ENCODE peak calls at places on chromosome 14, in five cellular contexts. H, S, J, Y and R are unnamed samples.

GRCh38 chr14:35229495-35230089 is 62.6 kb upstream of the PSMA6 start:
- DNase-seq in H (no peak), S (no peak), J (peak; percentile 14), Y (peak; percentile 46), R (no peak)

GRCh38 chr14:36477266-36477665 is 42.8 kb downstream of the NKX2-1 start:
- DNase-seq in H (no peak), S (no peak), J (no peak), Y (no peak), R (no peak)

GRCh38 chr14:50897658-50898175 is 25.9 kb downstream of the ABHD12B start:
- DNase-seq in H (peak; percentile 27), S (no peak), J (no peak), Y (no peak), R (no peak)

GRCh38 chr14:64973826-64974225 is 1.7 kb upstream of the RAB15 start:
- DNase-seq in H (no peak), S (no peak), J (no peak), Y (no peak), R (no peak)

GRCh38 chr14:80304125-80304766 is 92.9 kb upstream of the DIO2 start:
- DNase-seq in H (no peak), S (no peak), J (no peak), Y (no peak), R (no peak)

GRCh38 chr14:104676694-104677505 is 12.5 kb upstream of the INF2 start:
- DNase-seq in H (no peak), S (no peak), J (peak; percentile 36), Y (no peak), R (no peak)

GRCh38 chr14:22561661-22562579 is 27.1 kb downstream of the DAD1 start:
- DNase-seq in H (no peak), S (no peak), J (peak; percentile 44), Y (no peak), R (no peak)

GRCh38 chr14:97219356-97220017 is 422.3 kb downstream of the VRK1 start:
- DNase-seq in H (no peak), S (no peak), J (no peak), Y (peak; percentile 10), R (no peak)

GRCh38 chr14:105086833-105087307 is 21.6 kb upstream of the GPR132 start:
- DNase-seq in H (peak; percentile 56), S (peak; percentile 24), J (peak; percentile 74), Y (peak; percentile 90), R (no peak)

GRCh38 chr14:37816135-37816534 is 220.7 kb downstream of the TTC6 start:
- DNase-seq in H (no peak), S (no peak), J (no peak), Y (no peak), R (no peak)

GRCh38 chr14:74583689-74584434 is 28.2 kb downstream of the LTBP2 start:
- DNase-seq in H (no peak), S (peak; percentile 69), J (no peak), Y (no peak), R (no peak)

GRCh38 chr14:103641181-103641580 is 12.2 kb downstream of the KLC1 start:
- DNase-seq in H (no peak), S (no peak), J (no peak), Y (no peak), R (no peak)

GRCh38 chr14:59238242-59238641 is 49.8 kb downstream of the DAAM1 start:
- DNase-seq in H (no peak), S (no peak), J (no peak), Y (peak; percentile 8), R (no peak)

GRCh38 chr14:89027097-89027740 is 202.8 kb downstream of the TTC8 start:
- DNase-seq in H (no peak), S (peak; percentile 13), J (peak; percentile 84), Y (no peak), R (no peak)

GRCh38 chr14:68843471-68844209 is 50.8 kb upstream of the ZFP36L1 start:
- DNase-seq in H (peak; percentile 50), S (peak; percentile 58), J (peak; percentile 69), Y (peak; percentile 77), R (no peak)

GRCh38 chr14:53953828-53954550 is 2.6 kb downstream of the BMP4 start:
- DNase-seq in H (no peak), S (no peak), J (no peak), Y (peak; percentile 46), R (no peak)

GRCh38 chr14:72254202-72254939 is 322.1 kb downstream of the RGS6 start:
- DNase-seq in H (no peak), S (no peak), J (no peak), Y (no peak), R (no peak)

GRCh38 chr14:101464984-101465794 is 96.1 kb upstream of the DIO3 start:
- DNase-seq in H (no peak), S (no peak), J (no peak), Y (no peak), R (no peak)

GRCh38 chr14:64845878-64846277 is 33.8 kb downstream of the SPTB start:
- DNase-seq in H (no peak), S (no peak), J (no peak), Y (peak; percentile 41), R (no peak)

GRCh38 chr14:73903028-73903427 is 16.4 kb downstream of the ZNF410 start:
- DNase-seq in H (no peak), S (no peak), J (no peak), Y (no peak), R (no peak)

GRCh38 chr14:92783813-92784431 is 10.2 kb upstream of the GOLGA5 start:
- DNase-seq in H (no peak), S (peak; percentile 62), J (peak; percentile 8), Y (peak; percentile 44), R (peak; percentile 60)

GRCh38 chr14:75579882-75580281 is 1.5 kb downstream of the FLVCR2 start:
- DNase-seq in H (no peak), S (no peak), J (no peak), Y (no peak), R (no peak)

GRCh38 chr14:20350280-20350679 is 6.8 kb downstream of the PARP2 start:
- DNase-seq in H (no peak), S (no peak), J (no peak), Y (no peak), R (no peak)

GRCh38 chr14:32545109-32545857 is 216.2 kb downstream of the AKAP6 start:
- DNase-seq in H (no peak), S (no peak), J (no peak), Y (no peak), R (no peak)

GRCh38 chr14:69094481-69094880 is 58.4 kb downstream of the DCAF5 start:
- DNase-seq in H (no peak), S (no peak), J (peak; percentile 16), Y (no peak), R (no peak)

GRCh38 chr14:36582011-36582873 is at the start of gene NKX2-8:
- DNase-seq in H (no peak), S (peak; percentile 21), J (peak; percentile 19), Y (peak; percentile 30), R (no peak)

GRCh38 chr14:72169521-72169920 is 237.3 kb downstream of the RGS6 start:
- DNase-seq in H (no peak), S (peak; percentile 23), J (peak; percentile 13), Y (peak; percentile 7), R (no peak)

GRCh38 chr14:21672116-21672515 is 1.5 kb downstream of the OR4E1 start:
- DNase-seq in H (no peak), S (no peak), J (no peak), Y (no peak), R (no peak)

GRCh38 chr14:47044841-47045240 is 393.3 kb upstream of the RPL10L start:
- DNase-seq in H (peak; percentile 39), S (no peak), J (no peak), Y (no peak), R (no peak)
- TF ChIP-seq CTCF in H (peak; percentile 17), S (no peak), J (no peak), Y (peak; percentile 17), R (peak; percentile 14)

GRCh38 chr14:77059276-77059934 is 30.9 kb upstream of the IRF2BPL start:
- DNase-seq in H (no peak), S (peak; percentile 67), J (peak; percentile 75), Y (no peak), R (no peak)
- TF ChIP-seq SIN3A in H (no peak), S (no peak), J (no peak), Y (peak; percentile 72), R (no peak)

DNA sequence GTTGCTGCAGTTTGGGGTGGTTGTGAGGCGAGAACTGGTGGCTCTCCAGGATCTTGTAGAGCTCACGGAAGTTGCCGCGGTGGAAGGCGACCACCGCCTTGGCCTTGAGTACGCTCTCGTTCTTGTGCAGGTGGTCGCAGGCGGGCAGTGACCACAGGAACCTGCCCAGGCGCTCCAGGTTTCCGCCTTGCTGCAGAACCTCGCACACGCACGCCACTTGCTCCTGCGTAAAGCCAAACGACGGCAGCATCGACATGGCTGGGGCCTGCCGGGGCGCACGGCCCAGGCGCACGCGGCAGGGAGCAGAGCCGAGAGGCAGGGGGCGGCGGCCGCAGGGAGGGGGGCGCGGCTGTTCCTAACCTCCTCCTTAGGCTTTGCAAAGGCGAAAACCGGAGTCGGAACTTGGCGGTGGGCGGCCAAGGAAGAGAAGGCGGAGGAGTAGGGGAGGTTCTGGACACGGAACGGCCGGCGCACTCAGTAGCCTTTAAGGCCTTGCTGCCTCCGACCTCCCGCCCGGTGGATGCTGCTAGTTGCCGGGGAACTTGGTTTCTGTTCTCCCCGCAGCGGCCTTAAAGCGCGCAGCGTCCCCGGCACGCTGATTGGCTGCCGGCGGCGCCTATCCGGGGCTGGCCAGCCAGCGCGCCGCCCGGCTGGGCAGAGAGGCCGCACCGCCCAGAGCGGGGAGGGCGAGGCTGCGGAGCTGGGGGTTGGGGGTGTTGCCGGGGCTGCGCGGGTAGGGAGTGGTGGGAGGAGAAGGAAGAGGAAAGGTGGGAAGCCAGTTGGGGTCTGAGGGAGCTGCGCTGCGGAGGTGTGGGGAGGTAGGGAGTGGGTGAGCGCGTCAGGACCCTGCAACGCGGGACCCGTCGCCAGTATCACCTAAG is at the start of gene SIX1:
- DNase-seq in H (no peak), S (peak; percentile 62), J (peak; percentile 75), Y (peak; percentile 88), R (no peak)
- TF ChIP-seq POLR2AphosphoS5 in H (no peak), S (peak; percentile 30), J (no peak), Y (peak; percentile 99), R (no peak)

GRCh38 chr14:106417224-106418049 is 891.1 kb downstream of the TMEM121 start:
- DNase-seq in H (peak; percentile 5), S (peak; percentile 3), J (peak; percentile 60), Y (peak; percentile 65), R (peak; percentile 76)
- TF ChIP-seq CTCF in H (peak; percentile 64), S (peak; percentile 65), J (peak; percentile 98), Y (peak; percentile 84), R (peak; percentile 84)

GRCh38 chr14:30129795-30130194 is 202.1 kb upstream of the PRKD1 start:
- DNase-seq in H (no peak), S (no peak), J (no peak), Y (no peak), R (no peak)
- TF ChIP-seq SIN3A in H (no peak), S (no peak), J (no peak), Y (no peak), R (no peak)

GRCh38 chr14:94588311-94588710 is 7.1 kb downstream of the SERPINA5 start:
- DNase-seq in H (no peak), S (no peak), J (no peak), Y (no peak), R (no peak)
- TF ChIP-seq POLR2AphosphoS5 in H (no peak), S (no peak), J (no peak), Y (no peak), R (no peak)

GRCh38 chr14:81927069-81927468 is 393.4 kb upstream of the SEL1L start:
- DNase-seq in H (no peak), S (no peak), J (no peak), Y (no peak), R (no peak)
- TF ChIP-seq CTCF in H (no peak), S (no peak), J (no peak), Y (no peak), R (no peak)